ENCODE peak calls at places on chromosome 19, in nine cellular contexts. E is uterus, X is gastrocnemius medialis, F is A549, H is left ventricle myocardium inferior, J is suprapubic skin, O is upper lobe of right lung, Z is sigmoid colon, M is HCT116. C is an unnamed sample. For H3K4me1, the result is how much of the 10 kb centered on the place peaks cover.

GRCh38 chr19:37551123-37551993 is 43.2 kb downstream of the ZNF571 start:
- DNase-seq in M (no peak), E (no peak), O (no peak), J (no peak), Z (no peak), F (no peak), H (peak), X (no peak), C (no peak)

GRCh38 chr19:41612483-41612882 is 14.4 kb downstream of the CEACAM4 start:
- DNase-seq in M (no peak), J (no peak), H (no peak), E (no peak), O (no peak), F (no peak), X (no peak), Z (no peak), C (no peak)

GRCh38 chr19:14147797-14148605 is 11.6 kb upstream of the ASF1B start:
- DNase-seq in J (no peak), E (peak), X (no peak), O (peak), Z (peak), F (peak), H (peak), M (peak), C (peak)

GRCh38 chr19:9940778-9941177 is 4.5 kb upstream of the OLFM2 start:
- DNase-seq in X (no peak), M (no peak), J (no peak), Z (no peak), O (no peak), H (no peak), E (no peak), F (no peak), C (no peak)

GRCh38 chr19:642755-643727 is 3.4 kb downstream of the FGF22 start:
- DNase-seq in H (no peak), J (no peak), M (no peak), Z (no peak), O (no peak), E (no peak), F (no peak), X (no peak), C (no peak)

GRCh38 chr19:54145541-54146158 is 8.1 kb downstream of the CNOT3 start:
- DNase-seq in F (no peak), E (no peak), H (no peak), X (no peak), J (no peak), M (no peak), O (no peak), Z (no peak), C (no peak)

GRCh38 chr19:40962460-40962961 is 28.6 kb upstream of the CYP2B6 start:
- DNase-seq in Z (no peak), H (no peak), E (no peak), F (peak), J (no peak), O (no peak), M (no peak), X (no peak), C (no peak)

GRCh38 chr19:3497757-3498515 is 2.5 kb downstream of the DOHH start:
- DNase-seq in E (no peak), Z (no peak), X (no peak), J (no peak), F (no peak), O (no peak), H (no peak), M (no peak), C (no peak)

GRCh38 chr19:53254451-53255341 is at the start of gene ZNF677:
- DNase-seq in H (peak), E (peak), X (peak), J (peak), O (peak), Z (peak), M (no peak), F (no peak), C (peak)

GRCh38 chr19:17610384-17610783 is 54.9 kb downstream of the COLGALT1 start:
- DNase-seq in J (no peak), M (peak), H (no peak), F (peak), Z (no peak), O (no peak), X (no peak), E (no peak), C (no peak)

GRCh38 chr19:40603071-40603718 is 2.0 kb downstream of the LTBP4 start:
- DNase-seq in X (no peak), F (peak), E (no peak), M (no peak), O (no peak), J (no peak), Z (no peak), H (no peak), C (no peak)

GRCh38 chr19:35841961-35842595 is 10.2 kb downstream of the NPHS1 start:
- DNase-seq in E (no peak), H (no peak), M (no peak), F (no peak), J (no peak), X (no peak), Z (no peak), O (no peak), C (no peak)

GRCh38 chr19:9914315-9915207 is 21.8 kb downstream of the OLFM2 start:
- DNase-seq in O (peak), J (peak), Z (peak), H (peak), E (peak), X (peak), M (peak), F (peak), C (peak)

GRCh38 chr19:6671960-6672359 is 2.0 kb upstream of the TNFSF14 start:
- DNase-seq in J (no peak), Z (no peak), O (no peak), X (no peak), H (no peak), M (no peak), E (no peak), F (no peak), C (no peak)

GRCh38 chr19:6672693-6673290 is 2.8 kb upstream of the TNFSF14 start:
- DNase-seq in J (no peak), F (no peak), O (no peak), E (no peak), X (no peak), M (no peak), H (no peak), Z (no peak), C (no peak)

GRCh38 chr19:6677495-6677894 is 7.5 kb upstream of the TNFSF14 start:
- DNase-seq in M (no peak), X (no peak), F (no peak), J (no peak), E (no peak), O (no peak), Z (peak), H (no peak), C (no peak)

GRCh38 chr19:6676288-6676687 is 6.3 kb upstream of the TNFSF14 start:
- DNase-seq in X (no peak), Z (no peak), H (no peak), M (no peak), E (no peak), F (no peak), O (no peak), J (no peak), C (no peak)

DNA sequence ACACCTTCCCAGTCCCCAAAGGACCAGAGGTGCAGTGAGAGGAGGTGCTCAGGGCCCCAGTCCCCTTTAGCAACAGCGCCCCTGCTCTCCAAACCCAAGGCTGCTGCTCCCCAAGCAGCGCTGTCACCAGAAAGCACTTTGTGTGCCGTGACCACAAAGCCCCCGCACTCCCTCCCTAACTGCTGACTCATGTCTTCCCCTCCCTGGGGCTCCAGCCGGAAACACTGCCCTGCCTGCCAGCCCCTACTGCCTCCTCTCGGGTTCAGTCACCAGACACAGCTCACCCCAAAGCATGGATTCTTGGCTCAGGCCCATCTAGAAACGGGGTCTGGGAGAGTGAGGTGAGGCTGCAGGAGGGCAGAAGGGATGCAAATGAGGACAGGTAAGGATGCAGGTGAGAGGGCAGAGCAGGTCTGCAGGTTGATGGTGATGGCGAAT is 4.9 kb upstream of the TNFSF14 start:
- DNase-seq in H (peak), F (peak), J (no peak), O (peak), E (peak), Z (no peak), M (no peak), X (peak), C (peak)
- TF ChIP-seq CTCF in H (no peak), F (no peak), J (no peak), O (no peak), E (no peak), Z (no peak), M (peak), X (no peak), C (no peak)

GRCh38 chr19:5673752-5674151 is 6.6 kb downstream of the MICOS13 start:
- DNase-seq in Z (no peak), F (no peak), J (no peak), M (no peak), O (no peak), E (no peak), H (no peak), X (no peak), C (no peak)

GRCh38 chr19:5669212-5669611 is 11.1 kb downstream of the MICOS13 start:
- DNase-seq in M (no peak), Z (no peak), H (peak), F (no peak), O (no peak), J (no peak), E (no peak), X (no peak), C (no peak)

GRCh38 chr19:5674734-5675133 is 5.6 kb downstream of the MICOS13 start:
- DNase-seq in H (no peak), Z (no peak), E (no peak), O (no peak), F (no peak), M (no peak), X (no peak), J (no peak), C (no peak)

GRCh38 chr19:5672708-5673459 is 7.4 kb downstream of the MICOS13 start:
- DNase-seq in X (no peak), E (no peak), Z (no peak), O (no peak), M (no peak), J (no peak), F (no peak), H (no peak), C (no peak)

GRCh38 chr19:5671600-5671999 is 8.7 kb downstream of the MICOS13 start:
- DNase-seq in Z (no peak), X (no peak), O (no peak), H (peak), E (no peak), F (no peak), J (no peak), M (no peak), C (no peak)
- H3K4me1 ChIP-seq in Z (under half), X (under half), O (under half), H (under half), E (under half), F (under half), J (under half), M (under half), C (under half)

GRCh38 chr19:16442386-16443276 is 29.1 kb downstream of the EPS15L1 start:
- DNase-seq in O (no peak), Z (peak), E (peak), X (no peak), J (no peak), M (no peak), H (peak), F (no peak), C (no peak)

GRCh38 chr19:16446108-16447014 is 25.4 kb downstream of the EPS15L1 start:
- DNase-seq in J (no peak), F (no peak), H (no peak), O (no peak), Z (no peak), X (no peak), M (no peak), E (no peak), C (peak)

GRCh38 chr19:16445238-16446107 is 26.3 kb downstream of the EPS15L1 start:
- DNase-seq in J (no peak), H (no peak), Z (no peak), O (no peak), M (no peak), E (no peak), F (no peak), X (no peak), C (peak)

GRCh38 chr19:16444273-16444597 is 27.5 kb downstream of the EPS15L1 start:
- DNase-seq in M (no peak), X (no peak), E (no peak), F (no peak), Z (no peak), O (no peak), H (no peak), J (no peak), C (peak)

GRCh38 chr19:16441661-16442071 is 30.1 kb downstream of the EPS15L1 start:
- DNase-seq in Z (no peak), X (no peak), O (no peak), J (no peak), E (no peak), M (no peak), H (no peak), F (peak), C (peak)
- TF ChIP-seq CTCF in Z (no peak), X (peak), O (peak), J (no peak), E (no peak), M (peak), H (peak), F (no peak), C (peak)

DNA sequence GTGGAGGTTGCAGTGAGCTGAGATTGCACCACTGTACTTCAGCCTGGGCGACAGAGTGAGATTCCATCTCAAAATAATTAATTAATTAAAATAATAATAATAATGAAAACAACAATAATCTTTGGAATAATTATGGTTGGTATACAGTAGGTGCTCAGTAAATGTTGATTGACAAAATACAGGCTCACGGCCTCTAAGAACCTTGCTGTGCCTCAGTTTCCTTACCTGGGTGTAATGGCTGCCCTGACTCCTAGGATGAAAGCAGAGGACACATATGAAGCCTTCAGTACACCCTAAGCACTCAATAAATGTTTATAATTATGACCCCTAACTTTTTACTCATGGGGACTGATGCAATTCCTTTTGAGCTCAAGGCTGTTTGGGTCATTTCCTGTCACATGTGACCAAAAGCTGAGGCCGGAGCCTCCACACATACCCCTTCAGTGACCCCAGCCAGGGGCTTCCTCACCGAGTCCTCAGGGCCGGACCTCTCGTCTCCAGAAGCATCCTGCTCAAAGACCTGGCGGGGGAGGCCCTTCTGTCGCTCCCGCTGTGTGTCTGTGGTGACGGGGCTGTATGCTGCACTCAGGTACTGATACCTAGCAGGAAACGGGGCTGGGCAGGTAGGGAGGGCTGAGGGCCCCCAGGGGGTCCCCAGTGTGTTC is 10.5 kb downstream of the DOCK6 start:
- DNase-seq in E (no peak), F (no peak), X (no peak), M (no peak), O (no peak), Z (no peak), H (no peak), J (no peak), C (no peak)
- H3K4me1 ChIP-seq in E (under half), F (under half), X (under half), M (under half), O (under half), Z (under half), H (half or more), J (under half), C (under half)

DNA sequence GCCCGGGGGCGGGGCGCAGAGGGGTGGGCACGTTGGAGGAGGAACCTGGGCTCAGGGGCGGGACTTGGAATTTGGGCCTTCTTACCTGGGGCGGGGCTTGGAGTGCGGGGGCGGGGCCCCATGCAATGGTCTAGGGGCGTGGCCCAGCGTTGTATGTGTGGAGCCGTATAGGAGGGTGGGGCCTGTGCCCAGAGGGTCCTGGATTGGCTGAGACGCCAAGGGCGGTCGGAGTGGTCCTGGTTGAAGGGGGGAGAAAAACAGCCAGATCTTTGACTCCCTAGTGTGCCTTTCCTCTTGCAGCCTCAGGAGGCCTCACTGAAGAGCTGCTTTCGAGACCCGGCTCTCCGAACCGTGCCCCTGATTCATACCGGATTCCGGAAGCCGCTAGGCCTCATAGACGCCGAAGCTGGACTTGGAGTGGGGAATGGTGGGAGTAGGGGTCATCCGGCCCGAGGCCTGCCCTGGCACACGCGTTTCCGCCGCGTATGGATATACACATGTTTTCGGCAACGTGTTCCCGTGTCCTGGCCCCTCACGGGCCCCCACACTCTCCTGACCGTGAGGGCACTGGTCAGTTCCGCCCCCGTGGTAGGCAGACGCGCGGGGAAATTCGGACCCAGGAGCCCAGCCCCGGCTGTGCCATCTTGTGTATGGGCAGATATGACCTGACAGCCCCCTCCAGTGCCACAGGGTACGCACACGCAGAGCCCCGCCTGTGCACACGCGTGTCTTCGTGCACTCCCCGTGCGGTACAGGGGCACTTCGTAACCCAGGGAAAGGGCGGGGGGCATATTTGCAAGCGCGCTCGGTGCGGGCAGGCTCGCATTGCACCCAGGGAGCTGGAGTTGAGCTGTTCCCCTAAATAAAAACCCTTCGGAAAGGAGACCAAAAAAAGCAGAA is 661 bp upstream of the PRR12 start:
- DNase-seq in Z (peak), O (peak), H (peak), E (peak), X (peak), J (peak), M (peak), F (peak), C (peak)
- TF ChIP-seq CTCF in Z (peak), O (no peak), H (peak), E (peak), X (no peak), J (no peak), M (no peak), F (no peak), C (no peak)

DNA sequence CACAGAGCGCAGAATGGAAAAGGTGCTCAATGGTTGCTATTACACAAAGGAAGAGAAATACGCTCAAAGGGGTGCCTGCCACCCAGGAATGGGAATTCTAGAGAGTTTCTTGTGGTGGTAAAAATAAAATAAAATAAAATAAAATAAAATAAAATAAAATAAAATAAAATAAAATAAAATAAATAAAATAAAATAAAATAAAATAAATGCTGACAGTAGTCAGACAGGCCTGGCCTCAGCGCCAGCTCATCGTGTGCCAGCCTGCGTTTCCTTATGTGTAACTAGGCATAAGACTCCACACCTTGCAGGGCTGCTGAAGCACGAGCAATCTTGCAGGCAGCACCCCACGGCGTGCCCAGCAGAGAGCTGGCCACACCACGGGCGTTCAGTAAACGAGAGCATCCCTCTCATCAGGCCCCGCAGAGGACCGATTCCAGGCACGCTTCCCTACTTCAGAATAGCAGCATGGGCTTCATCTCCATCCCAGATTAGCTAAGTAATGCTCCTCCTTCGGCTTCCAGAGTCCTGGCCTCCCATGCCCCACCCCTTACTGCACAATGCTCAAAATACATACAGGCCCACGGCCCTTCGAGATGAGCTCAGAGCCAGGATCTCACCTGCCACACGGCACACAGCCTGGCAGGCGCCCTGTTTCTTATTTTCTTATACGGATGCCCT is 5.6 kb downstream of the NAPA start:
- DNase-seq in F (no peak), M (no peak), Z (no peak), X (no peak), J (no peak), E (no peak), O (no peak), H (no peak), C (no peak)
- H3K4me1 ChIP-seq in F (under half), M (under half), Z (under half), X (half or more), J (half or more), E (under half), O (half or more), H (half or more), C (under half)

GRCh38 chr19:51439021-51439465 is 19.2 kb downstream of the SIGLEC8 start:
- DNase-seq in Z (no peak), X (no peak), F (no peak), M (no peak), O (peak), H (no peak), J (no peak), E (no peak), C (no peak)
- TF ChIP-seq CTCF in Z (no peak), X (no peak), F (no peak), M (peak), O (peak), H (peak), J (no peak), E (peak), C (peak)

GRCh38 chr19:49157445-49158224 is at the start of gene TRPM4:
- DNase-seq in M (peak), X (peak), H (peak), O (peak), J (peak), Z (peak), E (peak), F (peak), C (peak)
- H3K4me1 ChIP-seq in M (under half), X (under half), H (under half), O (under half), J (under half), Z (under half), E (under half), F (under half), C (under half)

GRCh38 chr19:8697671-8698432 is 743 bp downstream of the ACTL9 start:
- DNase-seq in M (no peak), H (no peak), F (no peak), O (no peak), J (no peak), E (no peak), X (no peak), Z (no peak), C (peak)
- TF ChIP-seq CTCF in M (peak), H (no peak), F (peak), O (no peak), J (no peak), E (no peak), X (no peak), Z (no peak), C (no peak)